ENCODE peak calls at places on chromosomes 3 and 15, in seven cellular contexts. J is heart left ventricle; T is ovary; V is CD4-positive, alpha-beta memory T cell; Q is CD8-positive, alpha-beta T cell; A is iPS DF 6.9; H is fibroblast of lung. K is an unnamed sample.

GRCh38 chr15:69338535-69339213 is 40.0 kb downstream of the PAQR5 start:
- DNase-seq in J (no peak), T (no peak), V (no peak), Q (no peak), A (no peak), H (peak; percentile 45), K (no peak)

GRCh38 chr3:178082508-178082907 is 453.7 kb upstream of the KCNMB2 start:
- DNase-seq in J (no peak), T (no peak), V (no peak), Q (no peak), A (no peak), H (no peak), K (no peak)

GRCh38 chr3:64150527-64151238 is 74.6 kb downstream of the PRICKLE2 start:
- DNase-seq in J (peak; percentile 62), T (no peak), V (no peak), Q (no peak), A (no peak), H (peak; percentile 92), K (peak; percentile 67)

GRCh38 chr15:48507416-48508065 is 138.0 kb downstream of the FBN1 start:
- DNase-seq in J (no peak), T (peak; percentile 25), V (no peak), Q (no peak), A (peak; percentile 18), H (peak; percentile 59), K (no peak)

GRCh38 chr3:134020135-134020680 is 9.5 kb downstream of the SLCO2A1 start:
- DNase-seq in J (no peak), T (no peak), V (no peak), Q (no peak), A (no peak), H (no peak), K (no peak)

GRCh38 chr3:152307829-152308474 is 39.2 kb downstream of the MBNL1 start:
- DNase-seq in J (no peak), T (no peak), V (no peak), Q (no peak), A (no peak), H (peak; percentile 28), K (no peak)

GRCh38 chr3:41293169-41293681 is 93.9 kb downstream of the CTNNB1 start:
- DNase-seq in J (no peak), T (no peak), V (no peak), Q (no peak), A (no peak), H (no peak), K (no peak)

GRCh38 chr3:150202696-150203095 is 205.4 kb upstream of the TSC22D2 start:
- DNase-seq in J (no peak), T (no peak), V (no peak), Q (no peak), A (no peak), H (no peak), K (no peak)

GRCh38 chr15:48941913-48942312 is 21.8 kb downstream of the SHC4 start:
- DNase-seq in J (no peak), T (no peak), V (no peak), Q (no peak), A (no peak), H (no peak), K (no peak)

GRCh38 chr15:43508421-43508820 is 9.0 kb upstream of the MAP1A start:
- DNase-seq in J (no peak), T (no peak), V (no peak), Q (no peak), A (no peak), H (no peak), K (no peak)

GRCh38 chr15:33460166-33460805 is 149.5 kb downstream of the RYR3 start:
- DNase-seq in J (no peak), T (no peak), V (no peak), Q (no peak), A (no peak), H (no peak), K (no peak)

GRCh38 chr15:34642252-34642651 is 58.8 kb upstream of the GOLGA8B start:
- DNase-seq in J (no peak), T (no peak), V (no peak), Q (no peak), A (no peak), H (no peak), K (no peak)

GRCh38 chr3:81823882-81824395 is 62.5 kb upstream of the GBE1 start:
- DNase-seq in J (no peak), T (no peak), V (no peak), Q (no peak), A (no peak), H (peak; percentile 12), K (no peak)

GRCh38 chr15:74040115-74040850 is 42.1 kb downstream of the GOLGA6A start:
- DNase-seq in J (peak; percentile 78), T (no peak), V (no peak), Q (no peak), A (no peak), H (peak; percentile 91), K (no peak)

GRCh38 chr3:112786881-112787625 is 59.6 kb downstream of the CD200R1L start:
- DNase-seq in J (no peak), T (no peak), V (no peak), Q (no peak), A (no peak), H (peak; percentile 37), K (no peak)

GRCh38 chr3:2343031-2343682 is 244.5 kb downstream of the CNTN4 start:
- DNase-seq in J (no peak), T (no peak), V (no peak), Q (no peak), A (no peak), H (no peak), K (no peak)

GRCh38 chr15:61871926-61872522 is 188.2 kb downstream of the VPS13C start:
- DNase-seq in J (no peak), T (no peak), V (no peak), Q (no peak), A (no peak), H (peak; percentile 7), K (no peak)

GRCh38 chr15:67531379-67532059 is 10.6 kb downstream of the C15orf61 start:
- DNase-seq in J (no peak), T (no peak), V (no peak), Q (no peak), A (no peak), H (peak; percentile 66), K (no peak)

GRCh38 chr3:155352900-155353490 is 59.5 kb upstream of the STRIT1 start:
- DNase-seq in J (no peak), T (no peak), V (no peak), Q (no peak), A (no peak), H (peak; percentile 29), K (no peak)

GRCh38 chr3:141057436-141057835 is 6.3 kb downstream of the SPSB4 start:
- DNase-seq in J (no peak), T (no peak), V (no peak), Q (peak; percentile 36), A (no peak), H (no peak), K (no peak)

GRCh38 chr3:31486865-31487533 is 45.7 kb upstream of the STT3B start:
- DNase-seq in J (no peak), T (no peak), V (no peak), Q (no peak), A (no peak), H (no peak), K (no peak)

GRCh38 chr3:55571913-55572312 is 84.8 kb upstream of the WNT5A start:
- DNase-seq in J (peak; percentile 66), T (no peak), V (no peak), Q (no peak), A (peak; percentile 84), H (peak; percentile 45), K (peak; percentile 72)

GRCh38 chr3:159480046-159480445 is 508.6 kb upstream of the IL12A start:
- DNase-seq in J (no peak), T (no peak), V (no peak), Q (no peak), A (no peak), H (peak; percentile 31), K (no peak)

GRCh38 chr15:68348064-68348463 is 70.5 kb downstream of the FEM1B start:
- DNase-seq in J (no peak), T (no peak), V (no peak), Q (no peak), A (no peak), H (no peak), K (no peak)

GRCh38 chr3:143416229-143416628 is 296.7 kb downstream of the CHST2 start:
- DNase-seq in J (no peak), T (no peak), V (no peak), Q (no peak), A (no peak), H (no peak), K (no peak)

GRCh38 chr3:183260167-183260904 is 7.3 kb downstream of the B3GNT5 start:
- DNase-seq in J (no peak), T (no peak), V (no peak), Q (no peak), A (no peak), H (no peak), K (no peak)
- H3K27ac ChIP-seq in J (no peak overlapping the region), T (no peak overlapping the region), V (no peak overlapping the region), Q (no peak overlapping the region), A (no peak overlapping the region), H (no peak overlapping the region), K (peak overlapping the region; percentile 78)

DNA sequence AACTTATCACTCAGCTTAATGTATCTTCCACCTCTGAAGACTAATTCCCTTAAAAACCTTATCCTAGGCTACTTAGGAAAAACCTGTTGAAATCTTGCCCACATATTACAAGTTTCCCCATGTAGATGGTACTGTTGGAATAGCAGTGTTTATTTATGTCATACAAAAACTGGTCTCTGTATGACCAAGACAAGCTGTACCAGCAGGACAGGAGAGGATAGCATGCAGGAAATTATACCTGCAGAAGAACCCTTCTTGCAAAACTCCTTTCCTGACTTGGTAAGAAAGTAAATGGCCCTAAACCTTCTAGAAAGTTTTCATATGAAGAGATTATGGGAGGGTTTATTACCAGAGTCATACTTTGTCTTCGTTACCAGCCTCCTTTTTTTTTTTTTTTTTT is 25.3 kb upstream of the RNF111 start:
- DNase-seq in J (no peak), T (no peak), V (no peak), Q (no peak), A (no peak), H (no peak), K (no peak)
- H3K36me3 ChIP-seq in J (no peaks in the 10 kb centered on the region), T (no peaks in the 10 kb centered on the region), V (no peaks in the 10 kb centered on the region), Q (no peaks in the 10 kb centered on the region), A (no peaks in the 10 kb centered on the region), H (no peaks in the 10 kb centered on the region), K (no peaks in the 10 kb centered on the region)

GRCh38 chr15:78455749-78456148 is 17.7 kb downstream of the IREB2 start:
- DNase-seq in J (peak; percentile 18), T (no peak), V (no peak), Q (no peak), A (no peak), H (peak; percentile 4), K (peak; percentile 31)
- H3K27ac ChIP-seq in J (peak overlapping the region; percentile 60), T (no peak overlapping the region), V (no peak overlapping the region), Q (no peak overlapping the region), A (no peak overlapping the region), H (no peak overlapping the region), K (peak overlapping the region; percentile 71)

GRCh38 chr3:172310361-172310760 is 137.9 kb downstream of the GHSR start:
- DNase-seq in J (no peak), T (no peak), V (no peak), Q (no peak), A (no peak), H (no peak), K (no peak)

GRCh38 chr3:172307143-172307560 is 141.1 kb downstream of the GHSR start:
- DNase-seq in J (no peak), T (no peak), V (no peak), Q (no peak), A (no peak), H (peak; percentile 75), K (no peak)

GRCh38 chr3:172309741-172310140 is 138.5 kb downstream of the GHSR start:
- DNase-seq in J (no peak), T (no peak), V (no peak), Q (no peak), A (no peak), H (no peak), K (no peak)

GRCh38 chr3:172311217-172311616 is 137.0 kb downstream of the GHSR start:
- DNase-seq in J (no peak), T (no peak), V (no peak), Q (no peak), A (no peak), H (no peak), K (no peak)

GRCh38 chr3:172309059-172309458 is 139.2 kb downstream of the GHSR start:
- DNase-seq in J (no peak), T (no peak), V (no peak), Q (no peak), A (no peak), H (no peak), K (no peak)
- H3K36me3 ChIP-seq in J (peaks cover 75% of the 10 kb centered on the region), T (no peaks in the 10 kb centered on the region), V (peaks cover 15% of the 10 kb centered on the region), Q (peaks cover 3% of the 10 kb centered on the region), A (no peaks in the 10 kb centered on the region), H (peaks cover 6% of the 10 kb centered on the region), K (no peaks in the 10 kb centered on the region)

K was measured in heart right ventricle.